ENCODE peak calls at places on chromosomes 16 and 17, in seven cellular contexts. B, R, Y, Z, G, N and A are unnamed samples.

GRCh38 chr17:14594690-14595089 is 293.8 kb downstream of the HS3ST3B1 start:
- DNase-seq in B (no peak), R (no peak), Y (no peak), Z (no peak), G (no peak), N (no peak), A (no peak)

GRCh38 chr17:61168506-61168905 is 231.1 kb upstream of the TBX2 start:
- DNase-seq in B (no peak), R (no peak), Y (no peak), Z (no peak), G (no peak), N (no peak), A (no peak)

GRCh38 chr17:37220609-37220953 is 155.2 kb upstream of the C17orf78 start:
- DNase-seq in B (no peak), R (peak), Y (no peak), Z (no peak), G (no peak), N (peak), A (no peak)

GRCh38 chr16:50269769-50270509 is 3.6 kb downstream of the ADCY7 start:
- DNase-seq in B (no peak), R (no peak), Y (no peak), Z (no peak), G (no peak), N (no peak), A (no peak)

GRCh38 chr17:82351254-82351712 is 7.8 kb upstream of the TEX19 start:
- DNase-seq in B (no peak), R (no peak), Y (no peak), Z (no peak), G (no peak), N (no peak), A (no peak)

GRCh38 chr16:66474750-66475199 is 47.7 kb downstream of the BEAN1 start:
- DNase-seq in B (no peak), R (no peak), Y (peak), Z (no peak), G (peak), N (no peak), A (no peak)

GRCh38 chr16:2689968-2690830 is 7.9 kb downstream of the KCTD5 start:
- DNase-seq in B (no peak), R (no peak), Y (no peak), Z (no peak), G (no peak), N (no peak), A (no peak)

GRCh38 chr17:10149573-10150399 is 48.6 kb downstream of the GAS7 start:
- DNase-seq in B (no peak), R (no peak), Y (no peak), Z (peak), G (no peak), N (no peak), A (no peak)

GRCh38 chr17:48582750-48583069 is 4.6 kb upstream of the HOXB4 start:
- DNase-seq in B (no peak), R (no peak), Y (no peak), Z (no peak), G (no peak), N (no peak), A (no peak)

GRCh38 chr17:69763503-69763902 is 311.5 kb upstream of the KCNJ16 start:
- DNase-seq in B (no peak), R (no peak), Y (no peak), Z (no peak), G (no peak), N (peak), A (no peak)